ENCODE peak calls at places on chromosomes 12 and 14, in ten cellular contexts. L is GM06990, X is GM23248, O is aorta, T is NCI-H345, Q is breast epithelium, Z is fibroblast of the conjunctiva, W is NCI-H446, V is AG04450, R is thyroid gland. H is an unnamed sample.
A peak's percentile ranks its signal among the peaks of the same experiment; 100 is the strongest.

GRCh38 chr12:76792828-76793227 is 28.9 kb downstream of the ZDHHC17 start:
- DNase-seq in L (no peak), X (no peak), O (no peak), T (no peak), Q (no peak), Z (no peak), W (no peak), V (no peak), R (no peak), H (no peak)

GRCh38 chr12:95764848-95765247 is 25.7 kb downstream of the NTN4 start:
- DNase-seq in L (no peak), X (no peak), O (no peak), T (no peak), Q (no peak), Z (no peak), W (no peak), V (no peak), R (no peak), H (no peak)

GRCh38 chr12:22731231-22731630 is 106.3 kb downstream of the ETNK1 start:
- DNase-seq in L (no peak), X (peak; percentile 13), O (no peak), T (no peak), Q (no peak), Z (no peak), W (no peak), V (no peak), R (no peak), H (no peak)

GRCh38 chr14:65321370-65321875 is 91.1 kb upstream of the FUT8 start:
- DNase-seq in L (peak; percentile 76), X (peak; percentile 41), O (no peak), T (no peak), Q (no peak), Z (no peak), W (no peak), V (no peak), R (no peak), H (peak; percentile 98)

GRCh38 chr14:36955376-36955775 is 217.0 kb downstream of the SLC25A21 start:
- DNase-seq in L (no peak), X (peak; percentile 52), O (no peak), T (no peak), Q (no peak), Z (no peak), W (no peak), V (no peak), R (no peak), H (no peak)

GRCh38 chr12:66119229-66119869 is 11.2 kb downstream of the LLPH start:
- DNase-seq in L (no peak), X (peak; percentile 74), O (no peak), T (no peak), Q (no peak), Z (no peak), W (no peak), V (no peak), R (no peak), H (no peak)

GRCh38 chr12:122024132-122024785 is 2.6 kb downstream of the BCL7A start:
- DNase-seq in L (no peak), X (peak; percentile 10), O (no peak), T (no peak), Q (no peak), Z (no peak), W (no peak), V (no peak), R (no peak), H (no peak)

GRCh38 chr12:8950702-8951478 is 1.4 kb upstream of the M6PR start:
- DNase-seq in L (no peak), X (peak; percentile 26), O (no peak), T (no peak), Q (no peak), Z (no peak), W (no peak), V (no peak), R (no peak), H (peak; percentile 30)